ENCODE peak calls at places on chromosomes 2 and 18, in nine cellular contexts. One of them, this sample, is unnamed.
A peak's percentile ranks its signal among the peaks of the same experiment; 100 is the strongest.

GRCh38 chr18:68660355-68661183 is 54.3 kb downstream of the TMX3 start:
- DNase-seq in CD8-positive, alpha-beta T cell: no peak
- DNase-seq in choroid plexus epithelial cell: peak; percentile 79
- DNase-seq in CD4-positive, alpha-beta T cell: no peak
- DNase-seq in Calu3: no peak
- DNase-seq in fibroblast of villous mesenchyme: peak; percentile 70
- DNase-seq in AG04449: no peak
- DNase-seq in upper lobe of left lung: no peak
- DNase-seq in IMR-90: peak; percentile 61
- DNase-seq in this sample: peak; percentile 11

GRCh38 chr2:38540580-38541290 is 62.0 kb downstream of the HNRNPLL start:
- DNase-seq in CD8-positive, alpha-beta T cell: no peak
- DNase-seq in upper lobe of left lung: no peak
- DNase-seq in IMR-90: no peak
- DNase-seq in Calu3: no peak
- DNase-seq in fibroblast of villous mesenchyme: no peak
- DNase-seq in CD4-positive, alpha-beta T cell: no peak
- DNase-seq in AG04449: no peak
- DNase-seq in choroid plexus epithelial cell: no peak
- DNase-seq in this sample: no peak

GRCh38 chr18:50614838-50615237 is 55.0 kb downstream of the MAPK4 start:
- DNase-seq in AG04449: no peak
- DNase-seq in fibroblast of villous mesenchyme: peak; percentile 2
- DNase-seq in upper lobe of left lung: peak; percentile 79
- DNase-seq in CD8-positive, alpha-beta T cell: no peak
- DNase-seq in IMR-90: no peak
- DNase-seq in choroid plexus epithelial cell: peak; percentile 10
- DNase-seq in Calu3: peak; percentile 61
- DNase-seq in CD4-positive, alpha-beta T cell: no peak
- DNase-seq in this sample: no peak

GRCh38 chr2:10759151-10759714 is 37.8 kb downstream of the ATP6V1C2 start:
- DNase-seq in AG04449: no peak
- DNase-seq in upper lobe of left lung: no peak
- DNase-seq in Calu3: no peak
- DNase-seq in CD4-positive, alpha-beta T cell: no peak
- DNase-seq in choroid plexus epithelial cell: no peak
- DNase-seq in fibroblast of villous mesenchyme: no peak
- DNase-seq in CD8-positive, alpha-beta T cell: no peak
- DNase-seq in IMR-90: no peak
- DNase-seq in this sample: no peak

GRCh38 chr2:101157272-101157671 is 6.1 kb upstream of the TBC1D8 start:
- DNase-seq in fibroblast of villous mesenchyme: no peak
- DNase-seq in AG04449: no peak
- DNase-seq in CD8-positive, alpha-beta T cell: no peak
- DNase-seq in IMR-90: no peak
- DNase-seq in Calu3: no peak
- DNase-seq in choroid plexus epithelial cell: no peak
- DNase-seq in upper lobe of left lung: no peak
- DNase-seq in CD4-positive, alpha-beta T cell: no peak
- DNase-seq in this sample: no peak

GRCh38 chr18:32405588-32405987 is 65.1 kb downstream of the GAREM1 start:
- DNase-seq in fibroblast of villous mesenchyme: no peak
- DNase-seq in IMR-90: no peak
- DNase-seq in CD8-positive, alpha-beta T cell: no peak
- DNase-seq in upper lobe of left lung: no peak
- DNase-seq in CD4-positive, alpha-beta T cell: no peak
- DNase-seq in Calu3: no peak
- DNase-seq in AG04449: no peak
- DNase-seq in choroid plexus epithelial cell: no peak
- DNase-seq in this sample: no peak

GRCh38 chr2:64204716-64205115 is 60.5 kb upstream of the PELI1 start:
- DNase-seq in Calu3: no peak
- DNase-seq in AG04449: no peak
- DNase-seq in upper lobe of left lung: no peak
- DNase-seq in CD4-positive, alpha-beta T cell: no peak
- DNase-seq in fibroblast of villous mesenchyme: no peak
- DNase-seq in choroid plexus epithelial cell: no peak
- DNase-seq in IMR-90: no peak
- DNase-seq in CD8-positive, alpha-beta T cell: no peak
- DNase-seq in this sample: no peak

GRCh38 chr2:112032615-112033457 is 22.2 kb upstream of the TMEM87B start:
- DNase-seq in choroid plexus epithelial cell: peak; percentile 85
- DNase-seq in Calu3: peak; percentile 74
- DNase-seq in upper lobe of left lung: peak; percentile 80
- DNase-seq in CD4-positive, alpha-beta T cell: no peak
- DNase-seq in IMR-90: peak; percentile 71
- DNase-seq in fibroblast of villous mesenchyme: peak; percentile 91
- DNase-seq in CD8-positive, alpha-beta T cell: no peak
- DNase-seq in AG04449: no peak
- DNase-seq in this sample: no peak

GRCh38 chr2:101223814-101224231 is 28.9 kb upstream of the CNOT11 start:
- DNase-seq in CD8-positive, alpha-beta T cell: peak; percentile 46
- DNase-seq in upper lobe of left lung: peak; percentile 29
- DNase-seq in IMR-90: no peak
- DNase-seq in choroid plexus epithelial cell: no peak
- DNase-seq in Calu3: no peak
- DNase-seq in CD4-positive, alpha-beta T cell: peak; percentile 38
- DNase-seq in AG04449: no peak
- DNase-seq in fibroblast of villous mesenchyme: peak; percentile 7
- DNase-seq in this sample: peak; percentile 49

GRCh38 chr2:74242354-74243071 is 44.1 kb downstream of the MTHFD2 start:
- DNase-seq in CD4-positive, alpha-beta T cell: no peak
- DNase-seq in IMR-90: no peak
- DNase-seq in upper lobe of left lung: no peak
- DNase-seq in Calu3: no peak
- DNase-seq in CD8-positive, alpha-beta T cell: no peak
- DNase-seq in fibroblast of villous mesenchyme: no peak
- DNase-seq in AG04449: no peak
- DNase-seq in choroid plexus epithelial cell: no peak
- DNase-seq in this sample: no peak

GRCh38 chr2:82491591-82491990 is 1967.5 kb downstream of the SUCLG1 start:
- DNase-seq in CD4-positive, alpha-beta T cell: no peak
- DNase-seq in Calu3: no peak
- DNase-seq in AG04449: no peak
- DNase-seq in upper lobe of left lung: no peak
- DNase-seq in fibroblast of villous mesenchyme: no peak
- DNase-seq in IMR-90: no peak
- DNase-seq in CD8-positive, alpha-beta T cell: no peak
- DNase-seq in choroid plexus epithelial cell: no peak
- DNase-seq in this sample: no peak

GRCh38 chr2:106183093-106183837 is 10.8 kb downstream of the UXS1 start:
- DNase-seq in AG04449: no peak
- DNase-seq in choroid plexus epithelial cell: peak; percentile 65
- DNase-seq in CD4-positive, alpha-beta T cell: no peak
- DNase-seq in fibroblast of villous mesenchyme: peak; percentile 18
- DNase-seq in CD8-positive, alpha-beta T cell: no peak
- DNase-seq in Calu3: no peak
- DNase-seq in upper lobe of left lung: no peak
- DNase-seq in IMR-90: peak; percentile 15
- DNase-seq in this sample: no peak

GRCh38 chr2:40243581-40243980 is 208.3 kb downstream of the SLC8A1 start:
- DNase-seq in AG04449: peak; percentile 95
- DNase-seq in IMR-90: peak; percentile 91
- DNase-seq in upper lobe of left lung: no peak
- DNase-seq in Calu3: no peak
- DNase-seq in fibroblast of villous mesenchyme: peak; percentile 28
- DNase-seq in choroid plexus epithelial cell: peak; percentile 69
- DNase-seq in CD8-positive, alpha-beta T cell: no peak
- DNase-seq in CD4-positive, alpha-beta T cell: no peak
- DNase-seq in this sample: no peak

GRCh38 chr2:85769236-85769986 is 15.6 kb downstream of the ATOH8 start:
- DNase-seq in Calu3: peak; percentile 22
- DNase-seq in upper lobe of left lung: no peak
- DNase-seq in fibroblast of villous mesenchyme: no peak
- DNase-seq in choroid plexus epithelial cell: no peak
- DNase-seq in IMR-90: no peak
- DNase-seq in CD4-positive, alpha-beta T cell: no peak
- DNase-seq in CD8-positive, alpha-beta T cell: no peak
- DNase-seq in AG04449: no peak
- DNase-seq in this sample: no peak

GRCh38 chr2:218805627-218806026 is 23.7 kb downstream of the CYP27A1 start:
- DNase-seq in IMR-90: peak; percentile 80
- DNase-seq in upper lobe of left lung: no peak
- DNase-seq in CD4-positive, alpha-beta T cell: no peak
- DNase-seq in choroid plexus epithelial cell: peak; percentile 92
- DNase-seq in fibroblast of villous mesenchyme: peak; percentile 71
- DNase-seq in AG04449: peak; percentile 45
- DNase-seq in Calu3: no peak
- DNase-seq in CD8-positive, alpha-beta T cell: no peak
- DNase-seq in this sample: no peak

DNA sequence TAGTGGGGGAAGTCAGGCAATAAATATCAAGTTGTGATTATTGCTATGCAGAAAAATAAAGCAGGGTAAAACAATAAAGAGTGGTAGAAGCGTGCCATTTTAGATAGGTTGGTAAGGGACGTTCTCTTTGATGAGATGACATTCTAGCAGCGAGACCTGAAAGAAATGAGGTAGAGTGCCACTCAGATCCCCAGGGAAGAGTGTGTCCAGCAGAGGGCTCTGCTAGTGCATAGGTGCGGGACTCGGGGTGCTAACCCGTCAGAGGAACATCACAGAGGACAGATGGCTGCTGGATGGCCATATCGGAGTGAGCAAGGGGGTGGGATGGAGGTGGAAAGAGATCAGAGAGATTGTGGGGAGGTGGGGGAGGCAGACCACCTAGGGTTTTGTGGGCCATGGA is 16.3 kb upstream of the GTF2A1L start:
- DNase-seq in upper lobe of left lung: peak; percentile 51
- DNase-seq in Calu3: peak; percentile 67
- DNase-seq in AG04449: no peak
- DNase-seq in fibroblast of villous mesenchyme: no peak
- DNase-seq in choroid plexus epithelial cell: peak; percentile 43
- DNase-seq in CD4-positive, alpha-beta T cell: no peak
- DNase-seq in IMR-90: peak; percentile 41
- DNase-seq in CD8-positive, alpha-beta T cell: no peak
- DNase-seq in this sample: no peak
- TF ChIP-seq CTCF in upper lobe of left lung: peak; percentile 31
- TF ChIP-seq CTCF in Calu3: peak; percentile 45
- TF ChIP-seq CTCF in AG04449: peak; percentile 35
- TF ChIP-seq CTCF in fibroblast of villous mesenchyme: peak; percentile 36
- TF ChIP-seq CTCF in choroid plexus epithelial cell: peak; percentile 74
- TF ChIP-seq CTCF in CD4-positive, alpha-beta T cell: no peak
- TF ChIP-seq CTCF in IMR-90: peak; percentile 60
- TF ChIP-seq CTCF in CD8-positive, alpha-beta T cell: no peak
- TF ChIP-seq CTCF in this sample: peak; percentile 36

GRCh38 chr18:57881818-57882413 is 78.8 kb upstream of the ATP8B1 start:
- DNase-seq in CD8-positive, alpha-beta T cell: peak; percentile 54
- DNase-seq in CD4-positive, alpha-beta T cell: peak; percentile 53
- DNase-seq in upper lobe of left lung: peak; percentile 65
- DNase-seq in AG04449: peak; percentile 38
- DNase-seq in Calu3: peak; percentile 78
- DNase-seq in IMR-90: peak; percentile 86
- DNase-seq in choroid plexus epithelial cell: peak; percentile 91
- DNase-seq in fibroblast of villous mesenchyme: peak; percentile 81
- DNase-seq in this sample: peak; percentile 62
- TF ChIP-seq CTCF in CD8-positive, alpha-beta T cell: peak; percentile 89
- TF ChIP-seq CTCF in CD4-positive, alpha-beta T cell: peak; percentile 84
- TF ChIP-seq CTCF in upper lobe of left lung: peak; percentile 83
- TF ChIP-seq CTCF in AG04449: peak; percentile 95
- TF ChIP-seq CTCF in Calu3: peak; percentile 85
- TF ChIP-seq CTCF in IMR-90: peak; percentile 97
- TF ChIP-seq CTCF in choroid plexus epithelial cell: peak; percentile 98
- TF ChIP-seq CTCF in fibroblast of villous mesenchyme: peak; percentile 97
- TF ChIP-seq CTCF in this sample: peak; percentile 86

GRCh38 chr2:233915133-233915532 is 2.0 kb upstream of the TRPM8 start:
- DNase-seq in CD8-positive, alpha-beta T cell: no peak
- DNase-seq in choroid plexus epithelial cell: peak; percentile 15
- DNase-seq in CD4-positive, alpha-beta T cell: no peak
- DNase-seq in IMR-90: peak; percentile 3
- DNase-seq in AG04449: no peak
- DNase-seq in Calu3: no peak
- DNase-seq in upper lobe of left lung: no peak
- DNase-seq in fibroblast of villous mesenchyme: no peak
- DNase-seq in this sample: no peak
- TF ChIP-seq CTCF in CD8-positive, alpha-beta T cell: no peak
- TF ChIP-seq CTCF in choroid plexus epithelial cell: peak; percentile 44
- TF ChIP-seq CTCF in CD4-positive, alpha-beta T cell: no peak
- TF ChIP-seq CTCF in IMR-90: peak; percentile 8
- TF ChIP-seq CTCF in AG04449: no peak
- TF ChIP-seq CTCF in Calu3: no peak
- TF ChIP-seq CTCF in upper lobe of left lung: no peak
- TF ChIP-seq CTCF in fibroblast of villous mesenchyme: peak; percentile 14
- TF ChIP-seq CTCF in this sample: peak; percentile 18

GRCh38 chr2:191012845-191013616 is 940 bp downstream of the STAT1 start:
- DNase-seq in choroid plexus epithelial cell: peak; percentile 55
- DNase-seq in fibroblast of villous mesenchyme: peak; percentile 77
- DNase-seq in CD8-positive, alpha-beta T cell: no peak
- DNase-seq in AG04449: no peak
- DNase-seq in upper lobe of left lung: peak; percentile 42
- DNase-seq in Calu3: no peak
- DNase-seq in IMR-90: peak; percentile 30
- DNase-seq in CD4-positive, alpha-beta T cell: no peak
- DNase-seq in this sample: no peak

GRCh38 chr2:191014653-191015020 is 666 bp upstream of the STAT1 start:
- DNase-seq in AG04449: no peak
- DNase-seq in upper lobe of left lung: no peak
- DNase-seq in CD4-positive, alpha-beta T cell: no peak
- DNase-seq in IMR-90: no peak
- DNase-seq in CD8-positive, alpha-beta T cell: no peak
- DNase-seq in fibroblast of villous mesenchyme: no peak
- DNase-seq in Calu3: no peak
- DNase-seq in choroid plexus epithelial cell: no peak
- DNase-seq in this sample: no peak

GRCh38 chr2:191013617-191013875 is 425 bp downstream of the STAT1 start:
- DNase-seq in CD8-positive, alpha-beta T cell: no peak
- DNase-seq in CD4-positive, alpha-beta T cell: no peak
- DNase-seq in IMR-90: no peak
- DNase-seq in fibroblast of villous mesenchyme: no peak
- DNase-seq in choroid plexus epithelial cell: peak; percentile 22
- DNase-seq in AG04449: no peak
- DNase-seq in upper lobe of left lung: no peak
- DNase-seq in Calu3: no peak
- DNase-seq in this sample: no peak

GRCh38 chr2:191015229-191015628 is 1.3 kb upstream of the STAT1 start:
- DNase-seq in IMR-90: no peak
- DNase-seq in AG04449: no peak
- DNase-seq in choroid plexus epithelial cell: no peak
- DNase-seq in fibroblast of villous mesenchyme: no peak
- DNase-seq in Calu3: no peak
- DNase-seq in upper lobe of left lung: no peak
- DNase-seq in CD8-positive, alpha-beta T cell: no peak
- DNase-seq in CD4-positive, alpha-beta T cell: no peak
- DNase-seq in this sample: no peak

DNA sequence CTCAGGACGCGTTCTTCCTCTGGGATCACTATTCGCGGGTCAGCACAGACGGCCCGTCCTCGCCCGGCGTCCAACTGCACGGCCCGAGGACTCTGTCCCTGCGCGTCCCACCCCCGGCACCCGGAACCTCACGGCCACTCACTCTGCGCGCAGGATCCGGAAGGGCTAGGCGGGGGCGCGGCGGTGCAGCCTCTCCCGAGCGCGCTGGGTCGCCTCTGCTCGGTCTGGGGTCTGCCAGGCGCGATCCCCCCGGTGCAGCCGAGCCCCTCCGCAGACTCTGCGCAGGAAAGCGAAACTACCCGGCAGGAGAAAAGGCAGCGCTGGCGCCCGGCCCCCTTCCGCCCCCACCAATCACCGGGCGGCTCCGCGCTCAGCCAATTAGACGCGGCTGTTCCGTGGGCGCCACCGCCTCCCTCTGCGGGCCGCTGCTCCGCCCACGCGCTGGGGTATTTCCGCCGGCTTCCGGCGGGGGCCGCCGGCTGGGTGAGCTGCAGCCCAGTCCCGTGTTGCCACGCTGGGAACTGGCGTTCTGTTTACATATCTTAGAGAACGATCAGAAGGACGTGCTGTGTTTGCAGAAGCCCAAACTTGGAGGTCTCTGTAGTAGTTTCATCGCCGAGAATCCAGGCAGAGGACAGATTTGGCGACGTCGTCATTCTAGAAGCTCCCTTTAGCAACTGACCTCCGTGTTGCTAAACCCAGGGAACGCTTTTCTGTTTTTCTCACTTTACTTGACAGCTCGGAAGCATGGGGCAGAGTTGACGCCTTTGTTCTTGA is at the start of gene STAT1:
- DNase-seq in choroid plexus epithelial cell: peak; percentile 95
- DNase-seq in fibroblast of villous mesenchyme: peak; percentile 96
- DNase-seq in CD8-positive, alpha-beta T cell: peak; percentile 95
- DNase-seq in CD4-positive, alpha-beta T cell: peak; percentile 99
- DNase-seq in upper lobe of left lung: peak; percentile 94
- DNase-seq in IMR-90: peak; percentile 93
- DNase-seq in Calu3: peak; percentile 97
- DNase-seq in AG04449: peak; percentile 77
- DNase-seq in this sample: peak; percentile 97
- TF ChIP-seq CTCF in choroid plexus epithelial cell: no peak
- TF ChIP-seq CTCF in fibroblast of villous mesenchyme: no peak
- TF ChIP-seq CTCF in CD8-positive, alpha-beta T cell: no peak
- TF ChIP-seq CTCF in CD4-positive, alpha-beta T cell: no peak
- TF ChIP-seq CTCF in upper lobe of left lung: peak; percentile 45
- TF ChIP-seq CTCF in IMR-90: no peak
- TF ChIP-seq CTCF in Calu3: no peak
- TF ChIP-seq CTCF in AG04449: peak; percentile 2
- TF ChIP-seq CTCF in this sample: no peak